ENCODE peak calls at places on chromosomes 11 and 22, in seven cellular contexts. K is heart right ventricle; B is body of pancreas; O is psoas muscle; C is CD8-positive, alpha-beta T cell; G is AG04450; D is CD4-positive, alpha-beta memory T cell. M is an unnamed sample. For H3K9me3, the result is how much of the 10 kb centered on the place peaks cover.

GRCh38 chr11:123567466-123567865 is 87.0 kb downstream of the SCN3B start:
- DNase-seq in K (no peak), B (no peak), O (no peak), C (no peak), G (no peak), D (no peak), M (no peak)

GRCh38 chr22:44363214-44363979 is 50.6 kb upstream of the SHISAL1 start:
- DNase-seq in K (peak), B (peak), O (peak), C (no peak), G (peak), D (no peak), M (peak)

GRCh38 chr11:116580828-116581227 is 192.0 kb downstream of the BUD13 start:
- DNase-seq in K (no peak), B (no peak), O (no peak), C (no peak), G (no peak), D (no peak), M (no peak)

GRCh38 chr11:126083829-126084607 is 21.4 kb upstream of the CDON start:
- DNase-seq in K (no peak), B (peak), O (no peak), C (peak), G (no peak), D (peak), M (no peak)

GRCh38 chr11:61345954-61346814 is 13.2 kb downstream of the TKFC start:
- DNase-seq in K (no peak), B (no peak), O (no peak), C (no peak), G (no peak), D (no peak), M (no peak)

GRCh38 chr22:38873469-38874411 is 1.7 kb upstream of the CBX6 start:
- DNase-seq in K (no peak), B (no peak), O (no peak), C (peak), G (no peak), D (peak), M (no peak)

GRCh38 chr11:12288212-12288933 is 89.0 kb upstream of the PARVA start:
- DNase-seq in K (peak), B (peak), O (peak), C (peak), G (peak), D (peak), M (peak)

GRCh38 chr11:92932023-92932422 is 37.4 kb upstream of the MTNR1B start:
- DNase-seq in K (no peak), B (no peak), O (no peak), C (no peak), G (no peak), D (no peak), M (no peak)

GRCh38 chr11:15710593-15711260 is 596.0 kb downstream of the INSC start:
- DNase-seq in K (no peak), B (no peak), O (peak), C (no peak), G (no peak), D (no peak), M (no peak)

GRCh38 chr22:21816787-21817496 is 50.5 kb downstream of the MAPK1 start:
- DNase-seq in K (no peak), B (no peak), O (no peak), C (no peak), G (peak), D (peak), M (no peak)

GRCh38 chr11:47488674-47489394 is 39.9 kb upstream of the RAPSN start:
- DNase-seq in K (no peak), B (no peak), O (no peak), C (no peak), G (no peak), D (no peak), M (no peak)

GRCh38 chr11:65579291-65579690 is 3.4 kb downstream of the EHBP1L1 start:
- DNase-seq in K (no peak), B (no peak), O (no peak), C (no peak), G (no peak), D (no peak), M (no peak)

GRCh38 chr11:75996523-75997272 is 181.7 kb downstream of the UVRAG start:
- DNase-seq in K (no peak), B (no peak), O (no peak), C (no peak), G (no peak), D (no peak), M (no peak)

GRCh38 chr11:70680781-70681281 is 282.5 kb downstream of the CTTN start:
- DNase-seq in K (no peak), B (no peak), O (no peak), C (no peak), G (no peak), D (no peak), M (no peak)

GRCh38 chr11:130763087-130763980 is 152.9 kb downstream of the SNX19 start:
- DNase-seq in K (no peak), B (peak), O (no peak), C (no peak), G (no peak), D (no peak), M (no peak)

GRCh38 chr22:23897320-23897719 is 3.1 kb downstream of the MIF start:
- DNase-seq in K (no peak), B (no peak), O (no peak), C (no peak), G (no peak), D (no peak), M (no peak)

GRCh38 chr11:70132641-70133040 is 54.5 kb downstream of the ANO1 start:
- DNase-seq in K (no peak), B (no peak), O (no peak), C (no peak), G (no peak), D (no peak), M (no peak)

GRCh38 chr11:112085822-112086421 is 634 bp downstream of the TIMM8B start:
- DNase-seq in K (no peak), B (no peak), O (no peak), C (no peak), G (no peak), D (no peak), M (no peak)

GRCh38 chr22:28268176-28268575 is 349.1 kb upstream of the PITPNB start:
- DNase-seq in K (no peak), B (no peak), O (no peak), C (no peak), G (no peak), D (no peak), M (no peak)

GRCh38 chr11:2272241-2272945 is 2.0 kb upstream of the ASCL2 start:
- DNase-seq in K (no peak), B (peak), O (peak), C (peak), G (no peak), D (no peak), M (no peak)

GRCh38 chr22:23233084-23233501 is 52.8 kb downstream of the BCR start:
- DNase-seq in K (peak), B (no peak), O (no peak), C (no peak), G (no peak), D (no peak), M (no peak)

GRCh38 chr11:9315078-9315688 is 790 bp upstream of the TMEM41B start:
- DNase-seq in K (no peak), B (peak), O (no peak), C (no peak), G (no peak), D (no peak), M (no peak)

GRCh38 chr11:73334244-73335203 is 26.4 kb downstream of the ARHGEF17 start:
- DNase-seq in K (peak), B (peak), O (peak), C (no peak), G (no peak), D (no peak), M (peak)

GRCh38 chr22:24189249-24190158 is 8.2 kb downstream of the SUSD2 start:
- DNase-seq in K (peak), B (peak), O (peak), C (peak), G (peak), D (peak), M (no peak)

GRCh38 chr11:35006389-35007128 is 90.1 kb downstream of the PDHX start:
- DNase-seq in K (no peak), B (no peak), O (no peak), C (no peak), G (no peak), D (no peak), M (no peak)

GRCh38 chr11:6418958-6419611 is at the start of gene APBB1:
- DNase-seq in K (peak), B (peak), O (peak), C (peak), G (no peak), D (peak), M (peak)

GRCh38 chr11:62980133-62980760 is 4.5 kb downstream of the SLC22A6 start:
- DNase-seq in K (no peak), B (no peak), O (no peak), C (no peak), G (no peak), D (no peak), M (no peak)

GRCh38 chr22:21972293-21972779 is 10.3 kb downstream of the TOP3B start:
- DNase-seq in K (no peak), B (no peak), O (no peak), C (peak), G (no peak), D (peak), M (no peak)

GRCh38 chr11:742156-742546 is 5.1 kb upstream of the TALDO1 start:
- DNase-seq in K (no peak), B (no peak), O (no peak), C (no peak), G (no peak), D (no peak), M (no peak)

DNA sequence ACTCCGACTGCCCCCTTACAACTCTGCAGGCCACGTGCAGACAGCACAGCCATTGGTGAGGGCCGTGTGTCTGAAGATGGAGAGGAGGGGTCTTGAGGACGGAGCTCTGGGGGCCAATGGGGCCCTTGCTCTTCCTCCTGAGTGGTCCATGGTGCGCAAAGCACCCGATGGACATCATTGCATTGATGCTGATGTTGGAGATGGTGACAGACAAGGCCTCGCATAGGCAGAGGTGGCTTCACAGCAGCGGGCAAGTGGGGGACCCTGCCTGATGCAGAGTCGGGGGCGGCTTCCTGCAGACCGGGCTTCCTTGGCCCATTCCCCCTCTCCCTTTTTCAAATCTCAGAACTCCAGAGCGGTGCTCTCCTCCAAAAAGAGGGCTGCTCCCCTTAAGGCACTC is 278.4 kb downstream of the BRD1 start:
- DNase-seq in K (no peak), B (peak), O (no peak), C (no peak), G (no peak), D (no peak), M (peak)
- H3K9me3 ChIP-seq in K (under half), B (under half), O (under half), C (under half), G (half or more), D (under half), M (under half)

GRCh38 chr11:114614127-114614720 is 18.6 kb upstream of the NXPE4 start:
- DNase-seq in K (no peak), B (no peak), O (no peak), C (no peak), G (no peak), D (no peak), M (no peak)
- H3K9me3 ChIP-seq in K (under half), B (under half), O (under half), C (under half), G (under half), D (under half), M (under half)

DNA sequence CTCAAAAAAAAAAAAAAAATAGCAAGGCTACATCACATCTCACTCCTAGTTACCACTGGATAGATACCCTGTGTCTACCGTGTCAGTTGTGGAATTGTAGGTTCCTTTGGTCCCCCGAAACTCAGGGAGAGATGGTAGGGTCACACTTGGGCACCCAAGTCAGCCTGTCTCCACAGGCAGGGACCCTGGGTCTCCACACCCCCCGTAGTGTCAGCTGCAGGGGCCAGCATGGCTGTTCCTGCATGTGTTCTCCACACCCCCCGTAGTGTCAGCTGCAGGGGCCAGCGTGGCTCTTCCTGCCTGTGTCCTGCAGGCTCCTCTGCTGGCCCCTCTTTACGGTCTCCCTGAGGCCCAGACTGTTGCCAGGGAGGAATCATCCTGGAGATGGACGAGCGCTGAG is 282.1 kb downstream of the BRD1 start:
- DNase-seq in K (no peak), B (peak), O (peak), C (no peak), G (no peak), D (no peak), M (peak)
- H3K9me3 ChIP-seq in K (under half), B (under half), O (under half), C (under half), G (half or more), D (under half), M (under half)

GRCh38 chr22:11629661-11630385 is 3898.2 kb upstream of the OR11H1 start:
- DNase-seq in K (no peak), B (no peak), O (peak), C (no peak), G (no peak), D (no peak), M (peak)

GRCh38 chr22:11627798-11628650 is 3900.0 kb upstream of the OR11H1 start:
- DNase-seq in K (no peak), B (no peak), O (peak), C (no peak), G (no peak), D (no peak), M (peak)

GRCh38 chr22:11628651-11629511 is 3899.1 kb upstream of the OR11H1 start:
- DNase-seq in K (no peak), B (no peak), O (peak), C (no peak), G (no peak), D (no peak), M (peak)

GRCh38 chr22:11627436-11627797 is 3900.6 kb upstream of the OR11H1 start:
- DNase-seq in K (no peak), B (no peak), O (no peak), C (no peak), G (no peak), D (no peak), M (no peak)

DNA sequence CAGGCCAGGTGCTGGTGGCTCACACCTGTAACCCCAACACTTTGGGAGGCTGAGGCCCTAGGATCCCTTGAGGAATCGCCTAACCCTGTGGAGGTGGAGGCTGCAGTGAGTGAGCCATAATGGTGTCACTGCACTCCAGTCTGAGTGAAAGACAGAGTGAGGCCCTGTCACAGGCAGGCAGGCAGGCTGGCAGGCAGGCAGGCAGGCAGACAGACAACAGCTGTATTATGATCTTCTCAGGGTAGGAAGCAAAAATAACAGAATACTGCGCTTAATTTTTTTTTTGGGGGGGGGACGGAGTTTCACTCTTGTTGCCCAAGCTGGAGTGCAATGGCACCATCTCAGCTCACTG is 3901.6 kb upstream of the OR11H1 start:
- DNase-seq in K (no peak), B (no peak), O (no peak), C (no peak), G (no peak), D (no peak), M (no peak)
- H3K9me3 ChIP-seq in K (half or more), B (under half), O (under half), C (under half), G (half or more), D (under half), M (half or more)

GRCh38 chr22:47231759-47232158 is 469.3 kb downstream of the TBC1D22A start:
- DNase-seq in K (no peak), B (no peak), O (no peak), C (no peak), G (no peak), D (no peak), M (no peak)
- H3K9me3 ChIP-seq in K (under half), B (under half), O (under half), C (under half), G (under half), D (under half), M (under half)

GRCh38 chr11:58832246-58832645 is 12.3 kb downstream of the GLYATL2 start:
- DNase-seq in K (no peak), B (no peak), O (no peak), C (no peak), G (no peak), D (no peak), M (no peak)
- H3K9me3 ChIP-seq in K (under half), B (under half), O (under half), C (under half), G (under half), D (under half), M (under half)

GRCh38 chr22:49404576-49405199 is 423.0 kb downstream of the BRD1 start:
- DNase-seq in K (no peak), B (no peak), O (no peak), C (no peak), G (no peak), D (no peak), M (peak)

GRCh38 chr22:49404020-49404419 is 423.7 kb downstream of the BRD1 start:
- DNase-seq in K (no peak), B (no peak), O (no peak), C (no peak), G (no peak), D (no peak), M (no peak)

GRCh38 chr22:49400866-49401598 is 426.6 kb downstream of the BRD1 start:
- DNase-seq in K (no peak), B (no peak), O (no peak), C (no peak), G (no peak), D (no peak), M (peak)

GRCh38 chr22:49402169-49402568 is 425.5 kb downstream of the BRD1 start:
- DNase-seq in K (no peak), B (no peak), O (no peak), C (no peak), G (no peak), D (no peak), M (no peak)

GRCh38 chr22:49403102-49403501 is 424.6 kb downstream of the BRD1 start:
- DNase-seq in K (no peak), B (no peak), O (no peak), C (no peak), G (no peak), D (no peak), M (peak)
- H3K9me3 ChIP-seq in K (under half), B (under half), O (under half), C (under half), G (half or more), D (under half), M (under half)

GRCh38 chr11:106152824-106153223 is 75.4 kb downstream of the AASDHPPT start:
- DNase-seq in K (no peak), B (no peak), O (no peak), C (no peak), G (no peak), D (no peak), M (no peak)

GRCh38 chr11:106156290-106156937 is 79.0 kb downstream of the AASDHPPT start:
- DNase-seq in K (no peak), B (peak), O (no peak), C (no peak), G (peak), D (no peak), M (no peak)

GRCh38 chr11:106152013-106152412 is 74.6 kb downstream of the AASDHPPT start:
- DNase-seq in K (no peak), B (peak), O (no peak), C (no peak), G (no peak), D (no peak), M (no peak)
- H3K9me3 ChIP-seq in K (under half), B (under half), O (under half), C (under half), G (under half), D (under half), M (under half)

DNA sequence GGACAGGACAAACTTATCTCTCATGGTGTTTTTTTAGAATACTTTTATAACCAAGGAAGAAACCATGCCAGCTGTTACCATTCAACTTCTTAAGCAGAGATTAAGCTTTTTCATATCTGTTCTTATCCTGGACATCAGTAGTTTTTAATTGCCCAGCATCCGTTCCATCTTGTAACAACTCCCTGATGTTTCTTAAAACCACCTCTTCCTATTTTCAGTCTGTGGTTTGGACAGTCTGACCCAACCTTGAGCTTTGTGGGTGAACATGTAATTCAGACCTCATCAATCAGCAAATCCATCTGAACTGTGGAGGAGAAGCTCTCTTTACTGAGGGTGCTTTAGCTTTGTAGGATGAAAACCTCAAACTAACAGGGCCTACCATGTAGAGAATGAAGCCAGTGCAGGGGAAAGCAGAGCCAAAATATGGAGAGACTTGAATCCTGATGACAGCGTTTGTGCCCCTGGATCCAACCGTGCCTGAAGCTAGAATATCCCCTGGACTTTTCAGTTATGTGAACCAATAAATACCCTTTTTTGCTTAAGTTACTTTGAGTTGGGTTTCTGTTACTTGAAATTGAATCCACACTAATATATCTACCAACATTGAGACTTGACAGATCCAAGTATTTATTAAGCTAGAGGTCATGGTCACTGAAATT is 9.4 kb downstream of the TUG1 start:
- DNase-seq in K (no peak), B (no peak), O (no peak), C (no peak), G (no peak), D (no peak), M (no peak)
- H3K9me3 ChIP-seq in K (half or more), B (under half), O (under half), C (half or more), G (under half), D (half or more), M (half or more)

M was measured in suprapubic skin.